ENCODE peak calls at places on chromosomes 5 and 9, in nine cellular contexts. P is T-helper 22 cell; K is T-helper 1 cell; V is mesenteric fat pad; D is endothelial cell; L is cardiac fibroblast; T is NCI-H1417 treated with DMSO at 0.1 percent for 48 hours; C is NCI-H2081; W is activated CD8-positive, alpha-beta memory T cell treated with anti-CD3 and anti-CD28 coated beads, Interleukin-2, amount 50 U/mL, for 4 hours. H is an unnamed sample.

GRCh38 chr5:168313596-168314204 is 22.3 kb downstream of the WWC1 start:
- DNase-seq in P (no peak), K (no peak), V (no peak), D (no peak), L (no peak), T (no peak), C (no peak), W (no peak), H (no peak)

GRCh38 chr5:65262094-65262493 is 219.6 kb downstream of the ADAMTS6 start:
- DNase-seq in P (no peak), K (no peak), V (no peak), D (no peak), L (peak), T (no peak), C (peak), W (no peak), H (no peak)

GRCh38 chr5:4513381-4513780 is 626.7 kb upstream of the ADAMTS16 start:
- DNase-seq in P (no peak), K (no peak), V (no peak), D (no peak), L (no peak), T (no peak), C (no peak), W (no peak), H (no peak)

GRCh38 chr9:77952641-77953341 is 78.8 kb downstream of the GNAQ start:
- DNase-seq in P (no peak), K (no peak), V (no peak), D (no peak), L (peak), T (peak), C (no peak), W (no peak), H (no peak)

GRCh38 chr9:89874351-89875321 is 269.8 kb downstream of the GADD45G start:
- DNase-seq in P (no peak), K (no peak), V (peak), D (no peak), L (no peak), T (no peak), C (peak), W (no peak), H (no peak)

GRCh38 chr5:1794896-1795290 is 4.7 kb downstream of the MRPL36 start:
- DNase-seq in P (no peak), K (no peak), V (peak), D (no peak), L (no peak), T (no peak), C (no peak), W (no peak), H (no peak)

GRCh38 chr9:7536310-7536939 is 263.2 kb downstream of the DMAC1 start:
- DNase-seq in P (no peak), K (no peak), V (no peak), D (peak), L (peak), T (no peak), C (peak), W (no peak), H (no peak)

GRCh38 chr5:100823812-100824211 is 79.3 kb downstream of the ST8SIA4 start:
- DNase-seq in P (no peak), K (no peak), V (no peak), D (no peak), L (no peak), T (no peak), C (no peak), W (no peak), H (no peak)

GRCh38 chr5:38509185-38509584 is 47.3 kb downstream of the LIFR start:
- DNase-seq in P (no peak), K (no peak), V (no peak), D (no peak), L (peak), T (no peak), C (no peak), W (no peak), H (no peak)

GRCh38 chr9:129703667-129704355 is 38.4 kb downstream of the PRRX2 start:
- DNase-seq in P (no peak), K (no peak), V (no peak), D (no peak), L (no peak), T (no peak), C (no peak), W (no peak), H (no peak)

GRCh38 chr5:179113143-179113530 is 53.0 kb downstream of the ZNF354C start:
- DNase-seq in P (no peak), K (no peak), V (no peak), D (no peak), L (no peak), T (no peak), C (no peak), W (no peak), H (no peak)

GRCh38 chr9:86341007-86341491 is 13.2 kb downstream of the TUT7 start:
- DNase-seq in P (no peak), K (no peak), V (no peak), D (no peak), L (peak), T (no peak), C (no peak), W (no peak), H (no peak)

GRCh38 chr9:78695521-78695920 is 398.6 kb downstream of the PSAT1 start:
- DNase-seq in P (no peak), K (no peak), V (no peak), D (no peak), L (no peak), T (no peak), C (peak), W (no peak), H (no peak)

GRCh38 chr5:136399512-136399911 is 34.2 kb upstream of the TRPC7 start:
- DNase-seq in P (no peak), K (no peak), V (no peak), D (no peak), L (no peak), T (no peak), C (no peak), W (no peak), H (no peak)

GRCh38 chr9:83536332-83536731 is 1.9 kb downstream of the FRMD3 start:
- DNase-seq in P (no peak), K (no peak), V (no peak), D (no peak), L (no peak), T (no peak), C (no peak), W (no peak), H (no peak)

GRCh38 chr5:87022415-87022814 is 245.3 kb upstream of the RASA1 start:
- DNase-seq in P (no peak), K (no peak), V (no peak), D (no peak), L (no peak), T (no peak), C (no peak), W (no peak), H (no peak)

GRCh38 chr5:96835727-96836126 is 28.0 kb upstream of the ERAP1 start:
- DNase-seq in P (no peak), K (no peak), V (no peak), D (no peak), L (no peak), T (no peak), C (no peak), W (no peak), H (no peak)

GRCh38 chr5:122415030-122415429 is 103.0 kb downstream of the SNCAIP start:
- DNase-seq in P (no peak), K (no peak), V (no peak), D (no peak), L (no peak), T (no peak), C (no peak), W (no peak), H (no peak)

GRCh38 chr9:93033541-93033940 is 25.0 kb upstream of the SUSD3 start:
- DNase-seq in P (no peak), K (no peak), V (no peak), D (no peak), L (no peak), T (no peak), C (no peak), W (no peak), H (no peak)

GRCh38 chr9:8857330-8858249 is 1058.0 kb upstream of the DMAC1 start:
- DNase-seq in P (no peak), K (peak), V (peak), D (peak), L (peak), T (no peak), C (peak), W (no peak), H (no peak)

GRCh38 chr5:138491284-138491648 is 26.0 kb downstream of the EGR1 start:
- DNase-seq in P (no peak), K (no peak), V (peak), D (no peak), L (no peak), T (no peak), C (no peak), W (no peak), H (no peak)

GRCh38 chr5:79689541-79690466 is at the start of gene CMYA5:
- DNase-seq in P (no peak), K (no peak), V (no peak), D (peak), L (peak), T (no peak), C (no peak), W (no peak), H (no peak)

GRCh38 chr5:13524931-13525330 is 419.6 kb downstream of the DNAH5 start:
- DNase-seq in P (no peak), K (no peak), V (no peak), D (no peak), L (no peak), T (no peak), C (no peak), W (no peak), H (no peak)